ENCODE peak calls at places on chromosome 15, in four cellular contexts. U is K562, T is GM12878, C is GM12891. B is an unnamed sample.

GRCh38 chr15:41940441-41940857 is 31.9 kb downstream of the EHD4 start:
- DNase-seq in T (no peak), U (no peak), C (no peak), B (no peak)

GRCh38 chr15:72825831-72826230 is 42.3 kb upstream of the ADPGK start:
- DNase-seq in U (no peak), C (no peak), T (no peak), B (no peak)

GRCh38 chr15:54604963-54605362 is 591.8 kb downstream of the RSL24D1 start:
- DNase-seq in U (no peak), C (no peak), T (no peak), B (no peak)

GRCh38 chr15:48584090-48584831 is 61.2 kb downstream of the FBN1 start:
- DNase-seq in T (no peak), C (no peak), U (no peak), B (no peak)

GRCh38 chr15:38076806-38077205 is 142.4 kb downstream of the TMCO5A start:
- DNase-seq in C (no peak), U (no peak), T (no peak), B (no peak)

GRCh38 chr15:70271422-70272088 is 173.8 kb upstream of the TLE3 start:
- DNase-seq in U (no peak), T (no peak), C (no peak), B (peak; percentile 55)

GRCh38 chr15:101057841-101058407 is 138.8 kb downstream of the LRRK1 start:
- DNase-seq in C (no peak), T (no peak), U (no peak), B (no peak)

GRCh38 chr15:90591524-90591923 is 61.8 kb downstream of the CRTC3 start:
- DNase-seq in C (no peak), U (no peak), T (no peak), B (no peak)

GRCh38 chr15:77631790-77632551 is 741 bp downstream of the LINGO1 start:
- DNase-seq in C (no peak), T (no peak), U (peak; percentile 63), B (no peak)

GRCh38 chr15:45871121-45871855 is 236.5 kb downstream of the SQOR start:
- DNase-seq in C (no peak), U (no peak), T (no peak), B (no peak)

GRCh38 chr15:100693451-100693850 is 91.1 kb downstream of the ASB7 start:
- DNase-seq in T (no peak), C (no peak), U (no peak), B (no peak)

GRCh38 chr15:75718326-75718725 is 5.7 kb upstream of the CSPG4 start:
- DNase-seq in U (no peak), C (no peak), T (no peak), B (no peak)

GRCh38 chr15:27973886-27974285 is 125.2 kb downstream of the OCA2 start:
- DNase-seq in U (no peak), C (no peak), T (no peak), B (no peak)

GRCh38 chr15:83087535-83087934 is 19.9 kb upstream of the TM6SF1 start:
- DNase-seq in U (no peak), C (no peak), T (no peak), B (no peak)

GRCh38 chr15:96887730-96888129 is 557.2 kb downstream of the NR2F2 start:
- DNase-seq in T (no peak), U (no peak), C (no peak), B (no peak)

GRCh38 chr15:89247441-89247840 is 3.7 kb downstream of the FANCI start:
- DNase-seq in T (no peak), C (no peak), U (no peak), B (no peak)

GRCh38 chr15:52427804-52428203 is 100.9 kb downstream of the MYO5A start:
- DNase-seq in T (no peak), C (no peak), U (no peak), B (no peak)

GRCh38 chr15:44676676-44677075 is 13.2 kb upstream of the SPG11 start:
- DNase-seq in C (no peak), U (no peak), T (no peak), B (no peak)

GRCh38 chr15:45399381-45400212 is 21.3 kb upstream of the GATM start:
- DNase-seq in T (no peak), C (no peak), U (no peak), B (peak; percentile 26)

GRCh38 chr15:91100561-91101355 is 701 bp downstream of the SV2B start:
- DNase-seq in U (no peak), C (no peak), T (no peak), B (no peak)

GRCh38 chr15:95146476-95146875 is 915.1 kb downstream of the MCTP2 start:
- DNase-seq in U (no peak), C (no peak), T (no peak), B (no peak)

GRCh38 chr15:42154576-42155355 is 1.7 kb downstream of the PLA2G4F start:
- DNase-seq in T (no peak), C (no peak), U (no peak), B (no peak)

GRCh38 chr15:56036546-56037067 is 43.2 kb upstream of the NEDD4 start:
- DNase-seq in C (no peak), U (no peak), T (no peak), B (no peak)

GRCh38 chr15:62708470-62708869 is 334.1 kb upstream of the TPM1 start:
- DNase-seq in U (no peak), T (no peak), C (no peak), B (no peak)

GRCh38 chr15:62709261-62709660 is 333.3 kb upstream of the TPM1 start:
- DNase-seq in C (no peak), T (no peak), U (no peak), B (no peak)

GRCh38 chr15:62715946-62716345 is 326.6 kb upstream of the TPM1 start:
- DNase-seq in U (no peak), C (no peak), T (no peak), B (no peak)

GRCh38 chr15:62712455-62712839 is 330.1 kb upstream of the TPM1 start:
- DNase-seq in T (no peak), U (no peak), C (no peak), B (no peak)

DNA sequence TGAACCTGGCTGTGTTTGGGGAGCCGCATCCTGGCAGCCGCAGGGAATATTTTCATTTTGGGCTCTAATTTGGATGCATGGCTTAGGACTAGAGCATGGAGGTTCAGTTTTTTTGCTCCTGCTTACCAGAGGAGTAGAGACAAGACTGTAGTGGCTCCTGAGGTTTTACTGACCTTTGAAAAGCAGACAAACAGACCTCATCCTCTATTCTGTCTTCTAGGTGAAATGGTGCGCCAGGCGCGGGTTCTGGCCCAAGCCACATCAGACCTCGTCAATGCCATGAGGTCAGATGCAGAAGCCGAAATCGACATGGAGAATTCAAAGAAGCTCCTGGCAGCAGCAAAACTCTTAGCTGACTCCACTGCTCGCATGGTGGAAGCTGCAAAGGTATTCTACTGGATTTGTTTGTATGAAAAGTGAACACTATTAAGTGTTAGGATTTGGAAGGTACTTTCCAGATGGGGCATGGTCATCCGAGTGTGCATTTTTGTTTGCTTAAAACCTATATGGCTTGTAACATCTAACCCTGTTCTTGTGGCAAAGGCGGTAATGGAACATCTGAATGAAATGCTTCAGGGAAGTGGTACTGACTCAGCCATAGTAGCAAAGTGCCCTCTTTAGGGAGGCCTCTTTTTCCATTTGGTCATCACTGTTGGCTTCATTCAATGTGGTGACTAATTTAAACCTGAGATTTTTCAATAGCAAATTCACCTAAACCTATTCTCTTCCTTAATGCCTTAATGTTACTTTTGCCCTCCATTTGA is 330.7 kb upstream of the TPM1 start:
- DNase-seq in U (no peak), C (no peak), T (peak; percentile 1), B (no peak)
- TF ChIP-seq SPI1 in U (no peak), C (no peak), T (no peak), B (no peak)

GRCh38 chr15:32148833-32149555 is 118.7 kb downstream of the CHRNA7 start:
- DNase-seq in C (no peak), U (no peak), T (no peak), B (no peak)
- TF ChIP-seq SPI1 in C (no peak), U (no peak), T (no peak), B (no peak)

DNA sequence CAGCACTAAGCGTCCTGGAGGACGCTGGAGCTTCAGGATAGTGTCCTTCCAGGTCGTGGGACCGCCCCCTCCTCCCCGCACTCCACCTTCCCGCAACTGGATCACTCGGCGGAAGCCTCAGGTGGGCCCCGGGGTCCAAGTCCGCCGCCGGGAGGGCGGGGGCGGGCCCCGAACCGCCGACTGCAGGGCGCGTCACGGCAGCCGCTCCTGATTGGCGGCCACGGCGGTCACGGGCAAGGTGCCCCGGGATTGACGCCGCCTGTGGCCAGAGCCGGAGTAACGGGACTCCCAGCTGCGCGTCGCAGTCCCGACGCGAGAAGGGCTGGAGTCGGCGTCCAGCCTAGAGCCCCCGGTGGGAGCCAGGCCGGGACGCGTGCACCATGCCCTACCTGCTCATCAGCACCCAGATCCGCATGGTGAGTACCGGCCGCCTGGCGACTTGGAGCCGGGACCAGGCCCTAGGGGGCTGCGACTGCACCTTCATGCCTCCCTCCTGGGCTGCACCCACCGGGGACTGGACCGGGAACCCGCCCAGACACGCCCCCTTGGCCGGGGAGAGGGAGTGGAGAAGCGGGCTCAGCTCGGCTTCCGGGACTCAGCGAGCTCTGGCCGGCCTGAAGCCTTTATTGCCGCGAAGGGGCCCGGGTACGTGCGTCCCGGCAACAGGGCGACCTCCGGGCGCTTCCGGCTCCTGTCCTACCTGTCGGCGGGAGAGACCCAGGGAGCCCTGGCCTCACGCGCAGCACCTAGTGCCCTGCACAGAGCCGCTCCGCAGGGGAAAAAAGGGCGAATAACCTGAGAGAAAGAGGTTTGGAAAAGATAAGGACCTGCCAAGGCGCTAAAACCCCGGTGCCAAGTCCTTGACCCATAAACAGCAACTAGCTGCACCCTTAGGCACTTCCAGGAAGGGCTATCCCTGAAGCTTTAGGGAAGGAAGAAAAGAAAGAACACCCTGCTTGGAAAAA is at the start of gene GCHFR:
- DNase-seq in U (peak; percentile 93), C (peak; percentile 82), T (no peak), B (peak; percentile 77)
- TF ChIP-seq SPI1 in U (no peak), C (no peak), T (no peak), B (no peak)

DNA sequence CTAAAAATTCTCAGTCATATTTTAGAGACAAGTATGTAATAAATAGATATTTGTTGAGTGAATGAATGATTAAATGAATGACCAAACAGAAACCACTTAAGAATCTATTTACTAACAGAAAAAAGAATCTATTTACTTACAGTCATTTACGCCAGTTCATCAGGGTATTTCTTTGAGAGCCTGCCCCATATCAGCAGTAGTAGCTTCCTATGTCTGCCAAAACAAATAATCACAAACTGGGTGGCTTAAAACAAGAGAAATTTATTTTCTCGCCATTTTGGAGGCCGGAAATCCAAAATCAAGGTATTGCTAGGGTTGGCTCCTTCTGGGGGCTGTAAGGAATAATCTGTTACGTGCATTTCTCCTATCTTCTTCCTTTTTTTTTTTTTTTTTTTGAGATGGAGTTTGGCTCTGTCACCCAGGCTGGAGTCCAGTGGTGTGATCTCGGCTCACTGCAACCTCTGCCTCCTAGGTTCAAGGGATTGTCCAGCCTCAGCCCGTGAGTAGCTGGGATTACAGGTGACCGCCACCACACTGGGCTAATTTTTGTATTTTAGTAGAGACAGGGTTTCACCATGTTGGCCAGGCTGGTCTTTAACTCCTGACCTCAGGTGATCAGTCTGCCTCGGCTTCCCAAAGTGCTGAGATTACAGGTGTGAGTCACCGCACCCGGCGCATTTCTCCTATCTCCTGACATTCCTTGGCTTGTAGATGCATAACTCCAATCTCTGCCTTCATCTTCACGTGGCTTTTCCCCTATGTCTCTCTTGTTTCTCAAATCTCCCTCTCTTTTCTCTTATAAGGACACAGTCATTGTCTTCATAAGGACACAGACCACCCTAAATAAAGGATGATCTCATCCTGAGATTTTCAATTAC is 65.2 kb upstream of the SPPL2A start:
- DNase-seq in C (no peak), T (no peak), U (no peak), B (no peak)
- TF ChIP-seq SPI1 in C (no peak), T (no peak), U (no peak), B (no peak)